ENCODE peak calls at places on chromosomes 11 and 22, in eight cellular contexts. J is dermis blood vessel endothelial cell, N is left ventricle myocardium inferior, B is immature natural killer cell, D is Kasumi-1, A is D341Med, I is left cardiac atrium, R is NCI-H1694 treated with DMSO at 0.1 percent for 48 hours. E is an unnamed sample.

GRCh38 chr11:2212411-2213251 is 41.0 kb upstream of the TH start:
- DNase-seq in J (no peak), N (peak; percentile 4), B (no peak), D (no peak), A (no peak), I (no peak), R (no peak), E (no peak)

GRCh38 chr22:29147241-29147919 is 58.3 kb upstream of the EMID1 start:
- DNase-seq in J (no peak), N (no peak), B (no peak), D (no peak), A (no peak), I (no peak), R (no peak), E (no peak)

GRCh38 chr11:111557425-111558111 is 17.0 kb downstream of the LAYN start:
- DNase-seq in J (no peak), N (no peak), B (no peak), D (no peak), A (no peak), I (no peak), R (no peak), E (no peak)

GRCh38 chr11:63362196-63362829 is 7.3 kb upstream of the SLC22A9 start:
- DNase-seq in J (no peak), N (no peak), B (no peak), D (no peak), A (no peak), I (no peak), R (no peak), E (no peak)

GRCh38 chr11:68026391-68027105 is 3.9 kb upstream of the NDUFS8 start:
- DNase-seq in J (no peak), N (no peak), B (no peak), D (no peak), A (no peak), I (no peak), R (no peak), E (no peak)

GRCh38 chr22:35930933-35931332 is 97.7 kb downstream of the RBFOX2 start:
- DNase-seq in J (peak; percentile 89), N (no peak), B (no peak), D (peak; percentile 70), A (peak; percentile 55), I (no peak), R (peak; percentile 6), E (peak; percentile 59)

GRCh38 chr22:17960695-17961442 is 63.5 kb downstream of the MICAL3 start:
- DNase-seq in J (no peak), N (no peak), B (no peak), D (no peak), A (no peak), I (no peak), R (no peak), E (no peak)

GRCh38 chr11:99489561-99489960 is 468.8 kb downstream of the CNTN5 start:
- DNase-seq in J (no peak), N (no peak), B (no peak), D (no peak), A (no peak), I (no peak), R (no peak), E (no peak)

GRCh38 chr11:95084509-95084908 is 5.1 kb upstream of the ENDOD1 start:
- DNase-seq in J (no peak), N (no peak), B (no peak), D (no peak), A (no peak), I (no peak), R (no peak), E (peak; percentile 87)

GRCh38 chr11:57662893-57663292 is 5.0 kb upstream of the ZDHHC5 start:
- DNase-seq in J (no peak), N (no peak), B (no peak), D (peak; percentile 49), A (no peak), I (no peak), R (no peak), E (no peak)

GRCh38 chr11:5083602-5084001 is 14.2 kb downstream of the OR52E1 start:
- DNase-seq in J (no peak), N (no peak), B (no peak), D (no peak), A (no peak), I (no peak), R (no peak), E (no peak)

GRCh38 chr22:30969532-30970355 is 679 bp downstream of the TUG1 start:
- DNase-seq in J (peak; percentile 63), N (peak; percentile 38), B (no peak), D (peak; percentile 27), A (no peak), I (peak; percentile 45), R (peak; percentile 6), E (no peak)

GRCh38 chr11:68780829-68781228 is 29.5 kb upstream of the TESMIN start:
- DNase-seq in J (peak; percentile 50), N (peak; percentile 77), B (no peak), D (no peak), A (no peak), I (peak; percentile 72), R (no peak), E (no peak)

GRCh38 chr11:65003282-65003681 is 6.5 kb upstream of the BATF2 start:
- DNase-seq in J (peak; percentile 20), N (no peak), B (no peak), D (peak; percentile 31), A (no peak), I (no peak), R (no peak), E (no peak)

GRCh38 chr11:131899954-131900580 is 529.7 kb downstream of the NTM start:
- DNase-seq in J (no peak), N (peak; percentile 34), B (no peak), D (no peak), A (no peak), I (peak; percentile 45), R (no peak), E (no peak)